ENCODE peak calls at places on chromosomes 7 and 10, in six cellular contexts. B is stimulated activated CD8-positive, alpha-beta memory T cell treated with anti-CD3 and anti-CD28 coated beads, Interleukin-15, amount 100 ng/mL, for 4 hours; W is omental fat pad; U is Panc1; V is T-helper 1 cell; M is NAMALWA. C is an unnamed sample.

GRCh38 chr7:27098493-27099223 is 2.9 kb upstream of the HOXA1 start:
- DNase-seq in B (no peak), W (no peak), U (no peak), V (no peak), M (no peak), C (no peak)

GRCh38 chr10:28595618-28596017 is 62.7 kb downstream of the WAC start:
- DNase-seq in B (no peak), W (no peak), U (no peak), V (no peak), M (no peak), C (no peak)

GRCh38 chr10:62426086-62426485 is 51.9 kb downstream of the ZNF365 start:
- DNase-seq in B (no peak), W (no peak), U (no peak), V (no peak), M (no peak), C (no peak)

GRCh38 chr10:93198401-93199175 is 124.9 kb downstream of the CYP26A1 start:
- DNase-seq in B (no peak), W (no peak), U (no peak), V (no peak), M (no peak), C (no peak)

GRCh38 chr10:130875116-130875515 is 436.4 kb downstream of the TCERG1L start:
- DNase-seq in B (no peak), W (no peak), U (no peak), V (no peak), M (no peak), C (no peak)

GRCh38 chr10:88527245-88527644 is 55.9 kb downstream of the RNLS start:
- DNase-seq in B (no peak), W (no peak), U (no peak), V (no peak), M (no peak), C (no peak)

GRCh38 chr7:117630501-117630900 is 150.7 kb downstream of the CFTR start:
- DNase-seq in B (no peak), W (no peak), U (no peak), V (no peak), M (no peak), C (no peak)

GRCh38 chr7:123652406-123652805 is 3.3 kb upstream of the LMOD2 start:
- DNase-seq in B (no peak), W (no peak), U (no peak), V (no peak), M (no peak), C (no peak)

GRCh38 chr10:80408198-80409085 is at the start of gene PRXL2A:
- DNase-seq in B (peak; percentile 55), W (peak; percentile 57), U (no peak), V (peak; percentile 71), M (peak; percentile 76), C (peak; percentile 55)

GRCh38 chr10:22369433-22370072 is 24.3 kb downstream of the SPAG6 start:
- DNase-seq in B (no peak), W (no peak), U (peak; percentile 8), V (peak; percentile 37), M (peak; percentile 42), C (no peak)

GRCh38 chr7:136386876-136387275 is 409.7 kb upstream of the MTPN start:
- DNase-seq in B (no peak), W (no peak), U (no peak), V (no peak), M (no peak), C (no peak)

GRCh38 chr7:27144799-27145166 is 1.3 kb upstream of the HOXA5 start:
- DNase-seq in B (no peak), W (peak; percentile 21), U (no peak), V (no peak), M (no peak), C (no peak)

GRCh38 chr7:27129729-27130539 is 623 bp downstream of the HOXA4 start:
- DNase-seq in B (no peak), W (peak; percentile 22), U (no peak), V (no peak), M (peak; percentile 57), C (no peak)

GRCh38 chr7:98795741-98796493 is 73.9 kb downstream of the TMEM130 start:
- DNase-seq in B (no peak), W (no peak), U (no peak), V (peak; percentile 55), M (no peak), C (no peak)

GRCh38 chr7:19754521-19755116 is 18.8 kb downstream of the TMEM196 start:
- DNase-seq in B (no peak), W (no peak), U (peak; percentile 58), V (peak; percentile 20), M (peak; percentile 81), C (no peak)

GRCh38 chr7:122847871-122848473 is 38.3 kb downstream of the CADPS2 start:
- DNase-seq in B (no peak), W (no peak), U (no peak), V (no peak), M (no peak), C (no peak)

GRCh38 chr7:32069251-32069650 is 956 bp downstream of the PDE1C start:
- DNase-seq in B (no peak), W (no peak), U (no peak), V (no peak), M (no peak), C (no peak)

GRCh38 chr10:283140-283479 is 147.9 kb downstream of the ZMYND11 start:
- DNase-seq in B (no peak), W (no peak), U (no peak), V (no peak), M (no peak), C (no peak)

GRCh38 chr7:136807598-136807997 is 60.9 kb upstream of the CHRM2 start:
- DNase-seq in B (no peak), W (no peak), U (no peak), V (no peak), M (no peak), C (no peak)

GRCh38 chr10:116891208-116891607 is 41.9 kb downstream of the ENO4 start:
- DNase-seq in B (no peak), W (peak; percentile 73), U (no peak), V (no peak), M (no peak), C (peak; percentile 93)

GRCh38 chr10:99661370-99661749 is 2.1 kb downstream of the ENTPD7 start:
- DNase-seq in B (no peak), W (no peak), U (peak; percentile 94), V (no peak), M (no peak), C (no peak)

GRCh38 chr7:38179719-38180333 is 1.8 kb downstream of the STARD3NL start:
- DNase-seq in B (no peak), W (no peak), U (no peak), V (no peak), M (no peak), C (no peak)

GRCh38 chr7:130086938-130087337 is 16.6 kb downstream of the KLHDC10 start:
- DNase-seq in B (no peak), W (no peak), U (no peak), V (no peak), M (no peak), C (no peak)

GRCh38 chr10:118573512-118573911 is 21.9 kb downstream of the PRLHR start:
- DNase-seq in B (no peak), W (no peak), U (no peak), V (no peak), M (no peak), C (no peak)

C was measured in foreskin melanocyte.